ENCODE peak calls at places on chromosomes 13 and 19, in ten cellular contexts. T is CD4-positive, CD25-positive, alpha-beta regulatory T cell; Z is brain microvascular endothelial cell; A is transverse colon; G is CD8-positive, alpha-beta memory T cell; V is CD8-positive, alpha-beta T cell; S is aorta; M is right atrium auricular region; O is body of pancreas; U is iPS DF 6.9. Y is an unnamed sample.

GRCh38 chr19:8307400-8307964 is 676 bp downstream of the CD320 start:
- DNase-seq in T (no peak), Z (no peak), A (peak), G (no peak), V (peak), S (peak), M (peak), O (no peak), U (no peak), Y (no peak)

GRCh38 chr19:10315335-10316214 is at the start of gene FDX2:
- DNase-seq in T (peak), Z (peak), A (peak), G (peak), V (peak), S (peak), M (peak), O (peak), U (peak), Y (no peak)

GRCh38 chr13:44232729-44233128 is 140.9 kb upstream of the SERP2 start:
- DNase-seq in T (no peak), Z (no peak), A (no peak), G (no peak), V (no peak), S (no peak), M (no peak), O (no peak), U (no peak), Y (no peak)

GRCh38 chr13:94586371-94586770 is 9.6 kb downstream of the TGDS start:
- DNase-seq in T (no peak), Z (no peak), A (no peak), G (no peak), V (no peak), S (no peak), M (no peak), O (no peak), U (no peak), Y (no peak)

GRCh38 chr13:113930711-113931637 is 42.9 kb downstream of the C13orf46 start:
- DNase-seq in T (no peak), Z (no peak), A (no peak), G (peak), V (peak), S (peak), M (no peak), O (peak), U (no peak), Y (peak)

GRCh38 chr13:23469901-23470525 is 36.5 kb upstream of the SACS start:
- DNase-seq in T (no peak), Z (peak), A (no peak), G (no peak), V (no peak), S (no peak), M (no peak), O (no peak), U (no peak), Y (no peak)

GRCh38 chr19:55549500-55550320 is 4.4 kb upstream of the SBK3 start:
- DNase-seq in T (no peak), Z (peak), A (peak), G (no peak), V (no peak), S (no peak), M (no peak), O (no peak), U (no peak), Y (no peak)

GRCh38 chr13:36839981-36840380 is 21.0 kb downstream of the RFXAP start:
- DNase-seq in T (no peak), Z (no peak), A (no peak), G (no peak), V (no peak), S (no peak), M (no peak), O (no peak), U (no peak), Y (no peak)

GRCh38 chr13:79398915-79399314 is 7.1 kb downstream of the RBM26 start:
- DNase-seq in T (no peak), Z (peak), A (no peak), G (no peak), V (no peak), S (no peak), M (no peak), O (no peak), U (no peak), Y (no peak)

GRCh38 chr13:108223850-108224503 is 5.8 kb downstream of the ABHD13 start:
- DNase-seq in T (no peak), Z (no peak), A (no peak), G (no peak), V (no peak), S (no peak), M (no peak), O (no peak), U (no peak), Y (no peak)
- H3K4me3 ChIP-seq in T (peak), Z (no peak), A (no peak), G (no peak), V (no peak), S (no peak), M (no peak), O (no peak), U (no peak), Y (no peak)

DNA sequence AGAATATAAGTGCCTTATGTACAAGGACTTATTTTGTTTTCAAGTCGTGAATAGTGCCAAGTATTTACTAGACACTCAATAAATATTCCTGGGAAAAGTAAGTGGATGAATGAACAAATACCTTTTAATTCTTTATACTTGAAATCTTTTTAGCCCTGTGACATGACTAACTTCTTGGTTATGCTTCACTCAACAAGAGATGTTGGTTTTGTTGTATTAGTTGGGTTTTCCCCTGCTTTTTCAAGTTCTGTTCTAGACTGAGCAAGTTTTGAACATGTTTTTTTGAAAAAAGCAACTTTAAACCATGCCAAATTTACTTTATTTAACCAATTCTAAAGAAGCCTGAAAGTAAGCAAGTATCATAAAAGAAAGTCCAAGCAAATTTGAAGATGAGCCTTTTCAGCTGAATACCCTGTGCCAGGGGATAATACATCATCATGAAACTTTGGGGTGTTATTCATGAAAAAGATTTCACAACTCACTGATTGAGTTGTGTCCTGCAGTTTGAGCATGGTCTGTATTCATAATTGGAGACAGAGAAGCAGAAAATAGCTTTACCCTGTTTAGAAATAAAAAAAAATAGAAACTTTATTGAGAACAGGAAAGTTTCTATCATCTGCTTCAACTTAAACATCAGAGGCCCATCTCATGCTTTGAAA is 11.1 kb downstream of the LMO7 start:
- DNase-seq in T (no peak), Z (no peak), A (no peak), G (no peak), V (no peak), S (no peak), M (no peak), O (no peak), U (no peak), Y (no peak)
- H3K27ac ChIP-seq in T (no peak), Z (no peak), A (no peak), G (no peak), V (no peak), S (no peak), M (no peak), O (no peak), U (no peak), Y (no peak)

GRCh38 chr19:1273263-1274041 is 1.9 kb upstream of the FAM174C start:
- DNase-seq in T (no peak), Z (no peak), A (no peak), G (no peak), V (no peak), S (no peak), M (no peak), O (no peak), U (no peak), Y (no peak)

GRCh38 chr19:1270854-1271527 is 1.9 kb downstream of the CIRBP start:
- DNase-seq in T (no peak), Z (no peak), A (no peak), G (no peak), V (no peak), S (no peak), M (no peak), O (no peak), U (no peak), Y (no peak)

GRCh38 chr19:1271528-1272422 is 2.6 kb downstream of the CIRBP start:
- DNase-seq in T (no peak), Z (no peak), A (no peak), G (no peak), V (no peak), S (no peak), M (no peak), O (no peak), U (no peak), Y (no peak)

GRCh38 chr19:1274081-1274851 is 1.1 kb upstream of the FAM174C start:
- DNase-seq in T (no peak), Z (no peak), A (no peak), G (no peak), V (no peak), S (no peak), M (no peak), O (no peak), U (no peak), Y (no peak)

GRCh38 chr19:1272423-1273262 is 2.7 kb upstream of the FAM174C start:
- DNase-seq in T (no peak), Z (no peak), A (no peak), G (no peak), V (no peak), S (no peak), M (no peak), O (no peak), U (no peak), Y (no peak)
- H3K4me3 ChIP-seq in T (no peak), Z (no peak), A (no peak), G (no peak), V (no peak), S (no peak), M (no peak), O (no peak), U (no peak), Y (peak)

GRCh38 chr19:33865306-33865705 is 68.6 kb downstream of the KCTD15 start:
- DNase-seq in T (no peak), Z (no peak), A (no peak), G (no peak), V (no peak), S (no peak), M (no peak), O (no peak), U (no peak), Y (no peak)

GRCh38 chr19:33861950-33862349 is 65.3 kb downstream of the KCTD15 start:
- DNase-seq in T (no peak), Z (no peak), A (no peak), G (no peak), V (no peak), S (no peak), M (peak), O (peak), U (no peak), Y (no peak)

GRCh38 chr19:33862991-33863390 is 66.3 kb downstream of the KCTD15 start:
- DNase-seq in T (no peak), Z (no peak), A (no peak), G (no peak), V (no peak), S (no peak), M (peak), O (no peak), U (no peak), Y (no peak)

GRCh38 chr19:33864311-33864850 is 67.7 kb downstream of the KCTD15 start:
- DNase-seq in T (no peak), Z (no peak), A (peak), G (no peak), V (no peak), S (no peak), M (no peak), O (no peak), U (no peak), Y (no peak)

DNA sequence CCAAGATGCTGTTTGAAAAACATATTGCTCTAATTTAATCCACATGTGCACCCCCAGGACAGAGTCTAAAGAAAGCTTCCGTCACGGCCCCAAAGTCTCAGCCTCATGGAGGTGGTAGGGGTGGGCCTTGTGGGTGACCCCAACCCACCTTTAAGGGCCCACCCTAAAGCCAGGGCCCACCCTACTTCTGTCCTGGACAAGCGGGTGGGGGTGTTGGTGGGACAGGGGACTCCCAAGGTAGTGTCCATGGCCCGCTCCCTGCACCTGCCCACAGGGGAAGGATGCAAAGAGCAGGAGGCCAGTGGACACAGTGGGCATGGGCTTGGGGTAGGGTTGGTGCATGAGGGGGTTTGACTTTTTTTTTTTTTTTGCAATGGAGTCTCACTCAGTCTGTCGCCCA is 66.8 kb downstream of the KCTD15 start:
- DNase-seq in T (no peak), Z (no peak), A (no peak), G (no peak), V (no peak), S (no peak), M (no peak), O (no peak), U (no peak), Y (no peak)
- H3K27ac ChIP-seq in T (no peak), Z (no peak), A (no peak), G (no peak), V (no peak), S (no peak), M (no peak), O (no peak), U (no peak), Y (no peak)

DNA sequence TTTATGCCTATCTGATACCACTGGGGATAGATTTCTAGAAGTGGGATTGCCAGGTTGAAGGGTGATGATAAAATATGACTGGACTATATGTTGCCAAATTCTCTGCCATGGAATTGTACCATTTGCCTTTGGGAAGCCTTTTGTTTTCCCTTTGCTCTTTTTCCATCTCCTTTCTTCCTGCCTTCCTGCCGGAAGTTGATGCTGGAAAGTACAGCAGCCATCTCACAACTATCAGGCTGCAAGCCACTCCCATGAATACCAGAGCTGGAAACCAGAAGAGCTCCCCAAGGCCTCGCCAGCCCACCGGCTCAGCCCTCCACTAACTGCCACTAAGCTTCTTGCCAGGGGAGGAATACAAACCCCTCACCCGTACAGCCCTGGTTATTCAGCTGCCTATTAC is 29.7 kb downstream of the ZIC5 start:
- DNase-seq in T (no peak), Z (no peak), A (no peak), G (no peak), V (no peak), S (no peak), M (no peak), O (no peak), U (no peak), Y (no peak)
- H3K4me3 ChIP-seq in T (no peak), Z (no peak), A (no peak), G (no peak), V (no peak), S (no peak), M (no peak), O (no peak), U (no peak), Y (no peak)

GRCh38 chr13:35566340-35566739 is 89.9 kb upstream of the MAB21L1 start:
- DNase-seq in T (no peak), Z (no peak), A (no peak), G (no peak), V (peak), S (no peak), M (no peak), O (no peak), U (no peak), Y (no peak)

GRCh38 chr13:35565273-35565672 is 88.8 kb upstream of the MAB21L1 start:
- DNase-seq in T (no peak), Z (no peak), A (no peak), G (no peak), V (no peak), S (no peak), M (no peak), O (no peak), U (no peak), Y (no peak)
- H3K27ac ChIP-seq in T (no peak), Z (no peak), A (no peak), G (no peak), V (no peak), S (no peak), M (no peak), O (no peak), U (no peak), Y (no peak)

DNA sequence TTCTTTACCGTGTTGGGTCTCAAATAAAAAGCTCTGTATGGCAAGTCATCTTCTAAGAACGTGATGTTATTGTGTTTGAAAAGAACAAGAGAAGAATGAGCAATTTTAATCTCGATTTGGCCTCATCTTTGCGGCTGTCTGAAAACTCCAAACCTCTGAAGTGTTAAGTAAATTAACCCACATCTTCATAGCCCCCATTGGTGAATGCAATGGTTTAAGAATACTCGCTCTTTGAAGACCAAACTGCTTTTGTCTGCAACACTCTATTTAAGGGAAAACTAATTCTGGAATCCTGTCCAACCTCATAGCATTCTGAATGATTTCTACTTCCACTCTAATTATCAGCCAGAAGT is 56.9 kb upstream of the SCEL start:
- DNase-seq in T (no peak), Z (no peak), A (no peak), G (no peak), V (no peak), S (no peak), M (no peak), O (no peak), U (no peak), Y (no peak)
- H3K4me3 ChIP-seq in T (peak), Z (no peak), A (no peak), G (peak), V (no peak), S (peak), M (peak), O (peak), U (no peak), Y (peak)

Y was measured in coronary artery.